ENCODE peak calls at places on chromosomes 5 and 9, in five cellular contexts. G is body of pancreas, U is lung, P is stomach, D is Peyer's patch. E is an unnamed sample. For H3K4me1, the result is how much of the 10 kb centered on the place peaks cover.

GRCh38 chr5:149133795-149134777 is 7.2 kb upstream of the ABLIM3 start:
- DNase-seq in P (peak), D (no peak), G (peak), U (peak), E (no peak)

GRCh38 chr9:82621446-82621845 is 441.5 kb downstream of the RASEF start:
- DNase-seq in U (no peak), D (no peak), P (no peak), G (no peak), E (no peak)

GRCh38 chr5:144864113-144864512 is 693.4 kb downstream of the KCTD16 start:
- DNase-seq in D (no peak), P (no peak), G (no peak), U (no peak), E (no peak)

GRCh38 chr9:96858670-96859069 is 4.4 kb upstream of the ZNF782 start:
- DNase-seq in U (no peak), D (no peak), G (peak), P (no peak), E (no peak)

GRCh38 chr5:121797677-121798518 is 53.8 kb upstream of the FTMT start:
- DNase-seq in G (no peak), U (no peak), P (no peak), D (no peak), E (no peak)

GRCh38 chr9:32986971-32987370 is 14.5 kb downstream of the APTX start:
- DNase-seq in D (no peak), U (no peak), P (no peak), G (no peak), E (no peak)

GRCh38 chr9:73437758-73438157 is 286.1 kb downstream of the ANXA1 start:
- DNase-seq in U (no peak), D (no peak), P (no peak), G (no peak), E (no peak)

GRCh38 chr5:129541648-129542251 is 81.7 kb downstream of the ADAMTS19 start:
- DNase-seq in G (no peak), P (no peak), D (no peak), U (no peak), E (no peak)

DNA sequence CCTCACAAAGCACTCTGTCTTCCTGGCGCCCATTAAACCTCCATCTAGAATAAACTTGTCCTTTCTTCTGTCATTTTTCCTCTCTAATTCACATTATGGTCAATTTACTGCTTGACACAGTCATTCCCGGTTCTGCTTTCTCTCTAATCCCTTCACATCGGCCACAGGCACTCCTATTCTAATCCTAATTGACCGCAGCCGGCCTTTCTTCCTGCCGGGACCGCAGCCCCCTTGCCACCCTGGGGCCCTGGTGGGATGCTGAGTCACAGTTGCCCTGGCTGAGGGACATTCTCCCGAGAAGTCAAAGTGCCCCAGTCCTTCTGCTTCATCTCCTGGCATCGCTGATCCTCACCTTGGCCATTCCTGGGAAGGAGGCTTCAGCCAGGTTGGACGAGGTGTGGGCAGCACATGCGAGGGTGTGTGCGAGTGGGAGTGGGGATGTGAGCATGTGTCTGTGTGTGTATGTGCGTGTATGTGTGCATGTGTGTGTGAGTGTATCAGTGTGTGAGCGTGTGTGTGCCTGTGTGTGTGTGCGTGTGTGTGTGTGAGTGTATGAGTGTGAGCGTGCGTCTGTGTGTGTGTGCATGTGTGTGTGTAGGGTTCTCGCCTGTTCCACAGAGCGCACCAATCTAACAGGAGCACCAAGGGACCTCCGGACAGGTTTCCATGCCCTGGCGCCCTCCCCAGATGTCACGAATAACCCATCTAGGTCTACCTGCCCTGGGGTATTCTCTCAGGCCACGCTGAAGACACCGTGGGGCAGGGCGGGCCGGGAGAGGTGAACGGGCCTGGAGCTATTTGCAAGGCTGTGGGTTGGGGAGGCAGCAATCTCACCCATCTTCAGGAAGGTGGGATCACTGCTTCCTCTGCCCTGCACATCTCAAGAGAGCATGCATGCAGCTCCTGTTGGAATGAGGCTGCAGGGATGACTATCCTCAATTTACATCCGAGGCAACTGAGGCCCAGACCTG is 191.2 kb downstream of the PAX5 start:
- DNase-seq in D (no peak), G (no peak), P (no peak), U (no peak), E (no peak)
- H3K4me3 ChIP-seq in D (no peak), G (no peak), P (no peak), U (no peak), E (no peak)

GRCh38 chr5:172801184-172801671 is 30.2 kb upstream of the DUSP1 start:
- DNase-seq in P (no peak), D (no peak), U (no peak), G (no peak), E (no peak)
- H3K4me1 ChIP-seq in P (under half), D (under half), U (under half), G (under half), E (under half)

DNA sequence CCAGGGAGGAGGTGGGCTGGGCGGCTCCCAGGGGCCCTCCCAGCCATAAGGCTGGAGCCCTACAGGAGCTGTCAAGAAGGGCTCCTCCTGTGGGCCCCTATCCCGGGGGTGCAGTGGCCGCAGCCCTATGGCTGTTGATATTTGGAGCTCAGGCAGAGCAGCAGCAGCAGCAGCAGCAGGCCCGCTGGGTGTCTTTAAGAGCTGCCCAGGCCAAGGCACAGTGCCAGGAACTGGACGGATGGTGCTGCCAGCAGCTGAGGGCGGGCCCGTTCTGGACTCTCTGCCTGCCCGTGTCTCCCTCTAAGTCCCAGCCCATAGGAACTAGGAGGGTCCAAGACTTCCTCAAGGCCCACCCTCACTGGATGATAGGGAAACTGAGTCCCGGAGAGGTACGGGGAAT is 3.6 kb downstream of the AK1 start:
- DNase-seq in P (peak), U (peak), G (peak), D (no peak), E (no peak)
- H3K4me3 ChIP-seq in P (no peak), U (no peak), G (no peak), D (no peak), E (no peak)

GRCh38 chr9:34452568-34452967 is 5.8 kb downstream of the FAM219A start:
- DNase-seq in D (no peak), G (no peak), P (no peak), U (no peak), E (no peak)
- H3K4me1 ChIP-seq in D (under half), G (under half), P (under half), U (under half), E (under half)

GRCh38 chr5:150301901-150302300 is 804 bp downstream of the ARSI start:
- DNase-seq in P (no peak), U (no peak), D (peak), G (no peak), E (no peak)

GRCh38 chr5:150303070-150303595 is 428 bp upstream of the ARSI start:
- DNase-seq in D (no peak), G (no peak), P (no peak), U (no peak), E (no peak)

GRCh38 chr5:150301170-150301505 is 1.6 kb downstream of the ARSI start:
- DNase-seq in U (no peak), G (no peak), P (no peak), D (no peak), E (no peak)

GRCh38 chr5:150303660-150304411 is 1.1 kb upstream of the ARSI start:
- DNase-seq in P (no peak), G (no peak), U (no peak), D (no peak), E (no peak)

GRCh38 chr5:150302301-150303069 is at the start of gene ARSI:
- DNase-seq in U (no peak), D (peak), P (no peak), G (peak), E (no peak)
- H3K4me3 ChIP-seq in U (no peak), D (peak), P (peak), G (peak), E (no peak)

E was measured in CD8-positive, alpha-beta memory T cell.